ENCODE peak calls at places on chromosomes 1 and 21, in eight cellular contexts. K, D, M, A, X, O, S and J are unnamed samples.

GRCh38 chr1:207628776-207629175 is 16.2 kb upstream of the CR1L start:
- DNase-seq in S (no peak), K (no peak), O (no peak), A (no peak), D (no peak), M (no peak), X (no peak), J (no peak)

GRCh38 chr1:42142894-42143675 is 10.1 kb upstream of the GUCA2B start:
- DNase-seq in D (no peak), O (no peak), S (no peak), X (no peak), A (no peak), M (no peak), K (no peak), J (no peak)

GRCh38 chr1:75707191-75707590 is 17.3 kb upstream of the ACADM start:
- DNase-seq in X (no peak), K (no peak), A (no peak), S (no peak), M (peak), O (no peak), D (no peak), J (no peak)

GRCh38 chr1:11431946-11432507 is 46.9 kb upstream of the DISP3 start:
- DNase-seq in M (no peak), K (no peak), S (no peak), D (no peak), O (no peak), A (no peak), X (no peak), J (no peak)

GRCh38 chr1:242735323-242735722 is 210.8 kb upstream of the PLD5 start:
- DNase-seq in X (no peak), S (no peak), M (no peak), D (no peak), A (no peak), O (no peak), K (no peak), J (no peak)

GRCh38 chr1:93033029-93033428 is 46.1 kb upstream of the MTF2 start:
- DNase-seq in K (no peak), D (no peak), M (no peak), A (no peak), O (no peak), S (no peak), X (no peak), J (no peak)

GRCh38 chr21:24418671-24419070 is 1188.6 kb downstream of the MRPL39 start:
- DNase-seq in K (no peak), S (no peak), X (no peak), M (no peak), O (no peak), D (no peak), A (no peak), J (no peak)

GRCh38 chr1:194289569-194290266 is 1103.3 kb upstream of the B3GALT2 start:
- DNase-seq in D (peak), A (no peak), O (no peak), X (no peak), S (no peak), M (peak), K (no peak), J (no peak)

GRCh38 chr1:67687649-67688048 is 2.6 kb downstream of the GADD45A start:
- DNase-seq in M (no peak), X (no peak), O (no peak), D (no peak), A (no peak), K (no peak), S (no peak), J (no peak)

GRCh38 chr21:39484711-39485264 is 33.0 kb downstream of the SH3BGR start:
- DNase-seq in A (no peak), M (no peak), S (peak), K (no peak), X (no peak), D (no peak), O (no peak), J (no peak)

GRCh38 chr21:39483917-39484316 is 32.1 kb downstream of the SH3BGR start:
- DNase-seq in M (no peak), S (no peak), O (no peak), D (no peak), K (no peak), A (no peak), X (no peak), J (no peak)

GRCh38 chr21:39479164-39479563 is 27.4 kb downstream of the SH3BGR start:
- DNase-seq in O (no peak), S (no peak), K (no peak), M (no peak), X (no peak), A (no peak), D (no peak), J (no peak)

DNA sequence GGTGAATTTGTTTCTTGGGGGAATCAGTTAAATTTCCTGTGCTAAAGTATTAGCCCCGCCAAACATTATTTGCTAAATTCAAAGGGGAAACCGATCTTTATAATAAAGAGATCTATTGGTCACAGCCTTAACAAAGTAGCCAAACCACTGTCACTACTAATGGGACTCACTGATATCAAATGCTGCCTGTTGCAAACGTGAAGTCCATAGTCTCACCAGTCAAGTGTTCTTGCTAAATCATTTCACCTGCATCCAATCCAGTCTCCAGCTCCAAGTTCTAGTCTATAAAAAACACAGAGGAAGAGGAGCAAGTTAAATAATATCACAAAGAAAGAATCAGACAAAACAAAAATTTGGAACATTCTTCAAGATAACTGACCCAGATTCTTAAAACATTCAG is 30.1 kb downstream of the SH3BGR start:
- DNase-seq in O (no peak), X (no peak), M (no peak), S (peak), K (no peak), D (no peak), A (no peak), J (no peak)
- H3K4me3 ChIP-seq in O (no peak), X (no peak), M (no peak), S (no peak), K (no peak), D (no peak), A (no peak), J (no peak)

DNA sequence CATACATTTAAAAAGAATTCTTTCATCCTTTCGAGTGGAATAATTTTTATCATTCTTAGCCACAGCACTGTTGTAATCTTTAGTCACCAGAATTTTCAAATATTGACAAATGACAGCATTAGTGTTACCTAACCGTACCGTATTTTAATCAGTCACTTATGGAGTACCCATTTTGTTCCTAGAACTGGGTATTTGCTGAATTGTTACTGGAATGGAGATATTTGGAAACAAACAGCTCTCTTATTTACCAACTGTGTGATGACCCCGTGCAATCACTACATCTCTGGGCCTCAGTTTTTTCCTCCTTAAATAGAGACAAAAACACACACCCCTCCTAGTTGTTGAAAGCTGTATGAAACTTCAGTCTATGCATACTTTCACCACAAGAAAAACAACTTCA is 7.9 kb upstream of the XCL2 start:
- DNase-seq in S (no peak), M (no peak), D (no peak), K (no peak), A (no peak), O (no peak), X (no peak), J (no peak)
- H3K27ac ChIP-seq in S (no peak), M (no peak), D (no peak), K (no peak), A (no peak), O (peak), X (no peak), J (no peak)

GRCh38 chr21:22885614-22886013 is 1887.4 kb downstream of the NCAM2 start:
- DNase-seq in K (no peak), O (no peak), S (no peak), M (no peak), D (no peak), A (no peak), X (no peak), J (no peak)

GRCh38 chr21:22885079-22885478 is 1886.9 kb downstream of the NCAM2 start:
- DNase-seq in M (no peak), O (no peak), S (no peak), A (no peak), X (no peak), D (no peak), K (no peak), J (no peak)

GRCh38 chr21:22880573-22880972 is 1882.4 kb downstream of the NCAM2 start:
- DNase-seq in M (no peak), X (no peak), K (no peak), D (no peak), O (no peak), S (no peak), A (no peak), J (no peak)

DNA sequence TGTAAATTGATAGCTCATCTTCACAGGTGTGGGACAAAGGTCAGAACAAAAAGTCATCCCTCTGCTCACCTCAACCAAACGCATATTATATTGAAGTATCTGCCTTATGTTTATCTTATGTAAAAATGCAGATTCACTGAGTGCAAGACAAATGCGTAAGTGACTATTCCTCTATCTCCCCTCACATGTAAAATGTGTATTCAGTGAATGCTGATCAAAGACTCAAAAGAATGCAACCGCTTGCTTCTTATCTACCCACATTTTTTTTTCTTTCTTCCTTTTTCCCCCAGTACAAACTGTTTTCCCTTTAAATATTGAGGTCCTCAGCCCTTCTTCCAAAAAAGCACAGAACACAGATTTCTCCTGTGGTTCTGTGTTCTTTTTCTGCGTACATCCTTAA is 1882.9 kb downstream of the NCAM2 start:
- DNase-seq in K (no peak), O (no peak), M (no peak), D (no peak), X (no peak), S (no peak), A (no peak), J (no peak)
- TF ChIP-seq CTCF in K (no peak), O (no peak), M (no peak), D (no peak), X (no peak), S (no peak), A (no peak), J (no peak)

GRCh38 chr1:145959957-145960467 is 2.2 kb upstream of the LIX1L start:
- DNase-seq in X (no peak), S (no peak), K (no peak), A (no peak), M (peak), D (no peak), O (no peak), J (no peak)
- H3K4me3 ChIP-seq in X (peak), S (peak), K (peak), A (peak), M (peak), D (peak), O (peak), J (peak)